ENCODE peak calls at places on chromosomes 1 and 21, in five cellular contexts. Q is A549, I is kidney glomerular epithelial cell, W is stomach, B is foreskin fibroblast. D is an unnamed sample.

GRCh38 chr1:155051777-155052398 is 772 bp downstream of the ADAM15 start:
- DNase-seq in Q (peak), I (no peak), W (peak), B (no peak), D (peak)

GRCh38 chr1:243968413-243968812 is 82.7 kb upstream of the ZBTB18 start:
- DNase-seq in Q (no peak), I (peak), W (no peak), B (no peak), D (no peak)

GRCh38 chr21:16079830-16080229 is 350.0 kb downstream of the USP25 start:
- DNase-seq in Q (no peak), I (peak), W (no peak), B (peak), D (no peak)

GRCh38 chr1:6392880-6393399 is 627 bp downstream of the ACOT7 start:
- DNase-seq in Q (no peak), I (no peak), W (no peak), B (no peak), D (no peak)

GRCh38 chr21:34792504-34793089 is 123.8 kb downstream of the CLIC6 start:
- DNase-seq in Q (no peak), I (no peak), W (no peak), B (no peak), D (no peak)

GRCh38 chr1:152024228-152024627 is 12.6 kb downstream of the S100A11 start:
- DNase-seq in Q (no peak), I (no peak), W (no peak), B (no peak), D (no peak)

GRCh38 chr1:25609921-25610320 is 6.7 kb upstream of the MAN1C1 start:
- DNase-seq in Q (no peak), I (no peak), W (no peak), B (no peak), D (no peak)

GRCh38 chr1:173099166-173099565 is 48.4 kb upstream of the TNFSF18 start:
- DNase-seq in Q (no peak), I (peak), W (no peak), B (no peak), D (no peak)

D was measured in activated CD4-positive, CD25-positive, alpha-beta regulatory T cell treated with anti-CD3 and anti-CD28 coated beads, Interleukin-2, amount 50 U/mL, for 72 hours.